ENCODE peak calls at places on chromosomes 2 and 18, in four cellular contexts. One of them, this sample, is unnamed.

GRCh38 chr18:61883547-61883946 is 9.3 kb downstream of the RNF152 start:
- DNase-seq in BE2C: no peak
- DNase-seq in neuronal stem cell: no peak
- DNase-seq in naive thymus-derived CD4-positive, alpha-beta T cell: no peak
- DNase-seq in this sample: no peak

GRCh38 chr2:236703310-236703709 is 133.7 kb downstream of the ACKR3 start:
- DNase-seq in neuronal stem cell: no peak
- DNase-seq in naive thymus-derived CD4-positive, alpha-beta T cell: no peak
- DNase-seq in BE2C: no peak
- DNase-seq in this sample: no peak

GRCh38 chr2:239882335-239882734 is 142.8 kb downstream of the NDUFA10 start:
- DNase-seq in neuronal stem cell: peak
- DNase-seq in BE2C: peak
- DNase-seq in naive thymus-derived CD4-positive, alpha-beta T cell: peak
- DNase-seq in this sample: peak

GRCh38 chr2:168607992-168608391 is 151.9 kb downstream of the CERS6 start:
- DNase-seq in BE2C: no peak
- DNase-seq in naive thymus-derived CD4-positive, alpha-beta T cell: no peak
- DNase-seq in neuronal stem cell: no peak
- DNase-seq in this sample: no peak

GRCh38 chr2:188089896-188090295 is 201.8 kb upstream of the GULP1 start:
- DNase-seq in BE2C: no peak
- DNase-seq in naive thymus-derived CD4-positive, alpha-beta T cell: no peak
- DNase-seq in neuronal stem cell: no peak
- DNase-seq in this sample: no peak

GRCh38 chr2:127561371-127561770 is 25.9 kb downstream of the MYO7B start:
- DNase-seq in BE2C: no peak
- DNase-seq in neuronal stem cell: no peak
- DNase-seq in naive thymus-derived CD4-positive, alpha-beta T cell: no peak
- DNase-seq in this sample: no peak

GRCh38 chr2:28428486-28428885 is 35.8 kb downstream of the FOSL2 start:
- DNase-seq in neuronal stem cell: no peak
- DNase-seq in naive thymus-derived CD4-positive, alpha-beta T cell: no peak
- DNase-seq in BE2C: no peak
- DNase-seq in this sample: no peak

GRCh38 chr2:62321370-62321769 is 125.5 kb downstream of the B3GNT2 start:
- DNase-seq in neuronal stem cell: no peak
- DNase-seq in BE2C: no peak
- DNase-seq in naive thymus-derived CD4-positive, alpha-beta T cell: no peak
- DNase-seq in this sample: no peak

GRCh38 chr2:207926133-207927076 is 98.9 kb downstream of the PLEKHM3 start:
- DNase-seq in BE2C: no peak
- DNase-seq in neuronal stem cell: no peak
- DNase-seq in naive thymus-derived CD4-positive, alpha-beta T cell: no peak
- DNase-seq in this sample: no peak

GRCh38 chr2:64287321-64287720 is 143.1 kb upstream of the PELI1 start:
- DNase-seq in naive thymus-derived CD4-positive, alpha-beta T cell: no peak
- DNase-seq in BE2C: no peak
- DNase-seq in neuronal stem cell: no peak
- DNase-seq in this sample: no peak

GRCh38 chr2:169528271-169528701 is 18.8 kb downstream of the KLHL41 start:
- DNase-seq in neuronal stem cell: peak
- DNase-seq in naive thymus-derived CD4-positive, alpha-beta T cell: peak
- DNase-seq in BE2C: peak
- DNase-seq in this sample: peak

GRCh38 chr2:109467701-109468100 is 146.1 kb downstream of the SEPTIN10 start:
- DNase-seq in naive thymus-derived CD4-positive, alpha-beta T cell: no peak
- DNase-seq in neuronal stem cell: no peak
- DNase-seq in BE2C: no peak
- DNase-seq in this sample: no peak

GRCh38 chr2:8086796-8087479 is 594.9 kb upstream of the ID2 start:
- DNase-seq in naive thymus-derived CD4-positive, alpha-beta T cell: no peak
- DNase-seq in neuronal stem cell: no peak
- DNase-seq in BE2C: no peak
- DNase-seq in this sample: no peak

GRCh38 chr2:238160206-238161129 is 1.7 kb downstream of the ERFE start:
- DNase-seq in BE2C: peak
- DNase-seq in neuronal stem cell: no peak
- DNase-seq in naive thymus-derived CD4-positive, alpha-beta T cell: no peak
- DNase-seq in this sample: no peak

GRCh38 chr2:112542974-112543760 is 902 bp downstream of the POLR1B start:
- DNase-seq in neuronal stem cell: no peak
- DNase-seq in BE2C: no peak
- DNase-seq in naive thymus-derived CD4-positive, alpha-beta T cell: no peak
- DNase-seq in this sample: peak

GRCh38 chr18:58241877-58242276 is 197.9 kb downstream of the NEDD4L start:
- DNase-seq in BE2C: no peak
- DNase-seq in neuronal stem cell: no peak
- DNase-seq in naive thymus-derived CD4-positive, alpha-beta T cell: no peak
- DNase-seq in this sample: no peak

GRCh38 chr18:56568986-56569385 is 69.4 kb downstream of the TXNL1 start:
- DNase-seq in BE2C: no peak
- DNase-seq in naive thymus-derived CD4-positive, alpha-beta T cell: no peak
- DNase-seq in neuronal stem cell: no peak
- DNase-seq in this sample: no peak

GRCh38 chr2:193989645-193990044 is 1667.4 kb upstream of the SLC39A10 start:
- DNase-seq in naive thymus-derived CD4-positive, alpha-beta T cell: no peak
- DNase-seq in neuronal stem cell: no peak
- DNase-seq in BE2C: no peak
- DNase-seq in this sample: no peak

GRCh38 chr2:206408323-206409320 is 34.7 kb upstream of the ADAM23 start:
- DNase-seq in naive thymus-derived CD4-positive, alpha-beta T cell: no peak
- DNase-seq in BE2C: no peak
- DNase-seq in neuronal stem cell: no peak
- DNase-seq in this sample: no peak

GRCh38 chr18:77127769-77128671 is 4.6 kb downstream of the MBP start:
- DNase-seq in neuronal stem cell: no peak
- DNase-seq in BE2C: no peak
- DNase-seq in naive thymus-derived CD4-positive, alpha-beta T cell: peak
- DNase-seq in this sample: peak

GRCh38 chr2:16215892-16216554 is 275.7 kb downstream of the MYCN start:
- DNase-seq in neuronal stem cell: no peak
- DNase-seq in BE2C: peak
- DNase-seq in naive thymus-derived CD4-positive, alpha-beta T cell: no peak
- DNase-seq in this sample: no peak

DNA sequence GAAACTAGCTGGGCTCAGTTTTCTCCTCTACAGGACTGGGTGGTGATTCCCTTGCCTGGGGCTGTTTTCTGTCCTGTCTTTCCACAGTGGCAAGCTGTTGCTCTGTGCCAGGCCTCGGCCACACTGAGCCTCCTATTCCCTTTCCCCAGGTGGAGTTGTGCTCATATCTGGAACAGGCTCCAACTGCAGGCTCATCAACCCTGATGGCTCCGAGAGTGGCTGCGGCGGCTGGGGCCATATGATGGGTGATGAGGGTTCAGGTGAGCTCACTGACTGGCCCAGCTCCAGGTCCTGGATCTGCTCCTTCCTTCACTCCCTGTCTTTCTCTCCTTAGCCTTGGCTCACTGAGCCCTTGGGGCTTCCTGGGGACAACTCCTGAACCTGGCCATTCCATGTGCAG is 4.0 kb downstream of the NAGK start:
- DNase-seq in BE2C: no peak
- DNase-seq in neuronal stem cell: no peak
- DNase-seq in naive thymus-derived CD4-positive, alpha-beta T cell: no peak
- DNase-seq in this sample: no peak
- H3K4me3 ChIP-seq in BE2C: no peak
- H3K4me3 ChIP-seq in neuronal stem cell: no peak
- H3K4me3 ChIP-seq in naive thymus-derived CD4-positive, alpha-beta T cell: no peak
- H3K4me3 ChIP-seq in this sample: no peak

GRCh38 chr18:51433881-51434280 is 236.4 kb upstream of the MEX3C start:
- DNase-seq in naive thymus-derived CD4-positive, alpha-beta T cell: no peak
- DNase-seq in BE2C: no peak
- DNase-seq in neuronal stem cell: no peak
- DNase-seq in this sample: no peak

GRCh38 chr18:51430538-51430937 is 233.1 kb upstream of the MEX3C start:
- DNase-seq in neuronal stem cell: no peak
- DNase-seq in BE2C: no peak
- DNase-seq in naive thymus-derived CD4-positive, alpha-beta T cell: no peak
- DNase-seq in this sample: no peak

GRCh38 chr18:51429644-51430043 is 232.2 kb upstream of the MEX3C start:
- DNase-seq in neuronal stem cell: no peak
- DNase-seq in naive thymus-derived CD4-positive, alpha-beta T cell: no peak
- DNase-seq in BE2C: no peak
- DNase-seq in this sample: no peak

GRCh38 chr18:51437280-51438271 is 240.1 kb upstream of the MEX3C start:
- DNase-seq in naive thymus-derived CD4-positive, alpha-beta T cell: no peak
- DNase-seq in neuronal stem cell: no peak
- DNase-seq in BE2C: no peak
- DNase-seq in this sample: peak

DNA sequence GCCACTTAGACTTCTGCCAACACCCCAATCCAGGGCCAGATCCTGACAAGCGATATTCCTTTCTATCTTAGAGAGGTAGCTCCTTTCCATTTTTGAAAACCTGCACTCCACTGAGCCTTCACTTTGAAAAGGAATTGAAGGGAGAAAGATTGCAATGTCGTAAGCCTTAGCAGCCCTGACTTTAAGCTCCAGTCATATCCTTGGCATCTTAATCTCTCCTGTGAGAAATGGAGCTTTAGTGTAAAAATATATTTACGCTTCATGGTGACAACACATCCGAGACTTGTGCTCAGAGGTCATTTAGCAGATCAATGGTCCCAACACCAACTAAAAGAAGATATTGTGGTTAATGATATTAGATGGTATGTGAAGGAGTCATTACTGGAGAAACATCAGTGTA is 235.8 kb upstream of the MEX3C start:
- DNase-seq in neuronal stem cell: no peak
- DNase-seq in BE2C: no peak
- DNase-seq in naive thymus-derived CD4-positive, alpha-beta T cell: no peak
- DNase-seq in this sample: no peak
- H3K4me3 ChIP-seq in neuronal stem cell: no peak
- H3K4me3 ChIP-seq in BE2C: no peak
- H3K4me3 ChIP-seq in naive thymus-derived CD4-positive, alpha-beta T cell: no peak
- H3K4me3 ChIP-seq in this sample: no peak

DNA sequence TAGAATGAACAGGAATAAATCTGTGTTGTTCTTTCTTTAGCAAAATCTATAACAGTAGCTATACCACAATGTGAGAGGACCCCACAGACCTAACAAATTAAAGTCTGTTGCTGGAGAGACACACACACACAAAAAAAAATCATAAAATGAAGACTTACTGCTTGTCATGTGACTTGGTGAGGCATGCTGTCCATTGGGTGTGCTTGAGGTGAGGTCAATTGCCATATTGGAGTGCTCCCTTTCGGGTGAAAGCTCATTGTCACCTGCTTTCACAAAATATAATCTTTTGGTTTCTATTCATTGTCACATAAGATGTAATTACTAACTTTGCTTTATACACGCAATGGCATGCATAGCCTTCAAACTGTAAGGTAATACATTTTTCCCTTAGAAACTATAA is 3.9 kb downstream of the IKZF2 start:
- DNase-seq in BE2C: no peak
- DNase-seq in neuronal stem cell: no peak
- DNase-seq in naive thymus-derived CD4-positive, alpha-beta T cell: no peak
- DNase-seq in this sample: peak
- H3K4me3 ChIP-seq in BE2C: no peak
- H3K4me3 ChIP-seq in neuronal stem cell: no peak
- H3K4me3 ChIP-seq in naive thymus-derived CD4-positive, alpha-beta T cell: no peak
- H3K4me3 ChIP-seq in this sample: peak

DNA sequence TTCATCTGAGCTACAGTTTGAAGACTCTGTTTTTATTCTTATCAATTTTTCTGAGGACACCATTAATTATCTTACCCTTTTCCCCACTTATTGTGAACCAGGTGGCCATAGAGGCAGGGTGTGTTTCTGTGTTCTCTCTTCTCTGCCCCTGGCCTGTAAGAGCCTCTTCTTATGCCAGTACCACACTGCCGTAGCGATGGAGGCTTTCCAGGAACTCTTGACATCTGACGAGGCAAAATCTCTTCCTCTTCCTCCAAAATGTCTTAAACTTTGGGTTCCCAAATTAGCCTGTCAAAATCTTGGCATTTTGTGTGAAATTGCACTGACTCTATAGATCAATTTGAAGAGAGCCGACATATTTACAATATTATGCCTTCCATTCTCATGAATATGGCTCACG is 3.2 kb downstream of the SP140L start:
- DNase-seq in neuronal stem cell: no peak
- DNase-seq in BE2C: no peak
- DNase-seq in naive thymus-derived CD4-positive, alpha-beta T cell: no peak
- DNase-seq in this sample: no peak
- H3K4me3 ChIP-seq in neuronal stem cell: no peak
- H3K4me3 ChIP-seq in BE2C: no peak
- H3K4me3 ChIP-seq in naive thymus-derived CD4-positive, alpha-beta T cell: no peak
- H3K4me3 ChIP-seq in this sample: no peak

GRCh38 chr18:47749195-47749973 is 181.1 kb downstream of the SMAD2 start:
- DNase-seq in BE2C: peak
- DNase-seq in neuronal stem cell: peak
- DNase-seq in naive thymus-derived CD4-positive, alpha-beta T cell: peak
- DNase-seq in this sample: peak
- H3K4me3 ChIP-seq in BE2C: peak
- H3K4me3 ChIP-seq in neuronal stem cell: no peak
- H3K4me3 ChIP-seq in naive thymus-derived CD4-positive, alpha-beta T cell: no peak
- H3K4me3 ChIP-seq in this sample: no peak

GRCh38 chr18:50297621-50298442 is 10.3 kb upstream of the CXXC1 start:
- DNase-seq in neuronal stem cell: peak
- DNase-seq in naive thymus-derived CD4-positive, alpha-beta T cell: peak
- DNase-seq in BE2C: peak
- DNase-seq in this sample: no peak
- H3K4me3 ChIP-seq in neuronal stem cell: peak
- H3K4me3 ChIP-seq in naive thymus-derived CD4-positive, alpha-beta T cell: peak
- H3K4me3 ChIP-seq in BE2C: peak
- H3K4me3 ChIP-seq in this sample: no peak

DNA sequence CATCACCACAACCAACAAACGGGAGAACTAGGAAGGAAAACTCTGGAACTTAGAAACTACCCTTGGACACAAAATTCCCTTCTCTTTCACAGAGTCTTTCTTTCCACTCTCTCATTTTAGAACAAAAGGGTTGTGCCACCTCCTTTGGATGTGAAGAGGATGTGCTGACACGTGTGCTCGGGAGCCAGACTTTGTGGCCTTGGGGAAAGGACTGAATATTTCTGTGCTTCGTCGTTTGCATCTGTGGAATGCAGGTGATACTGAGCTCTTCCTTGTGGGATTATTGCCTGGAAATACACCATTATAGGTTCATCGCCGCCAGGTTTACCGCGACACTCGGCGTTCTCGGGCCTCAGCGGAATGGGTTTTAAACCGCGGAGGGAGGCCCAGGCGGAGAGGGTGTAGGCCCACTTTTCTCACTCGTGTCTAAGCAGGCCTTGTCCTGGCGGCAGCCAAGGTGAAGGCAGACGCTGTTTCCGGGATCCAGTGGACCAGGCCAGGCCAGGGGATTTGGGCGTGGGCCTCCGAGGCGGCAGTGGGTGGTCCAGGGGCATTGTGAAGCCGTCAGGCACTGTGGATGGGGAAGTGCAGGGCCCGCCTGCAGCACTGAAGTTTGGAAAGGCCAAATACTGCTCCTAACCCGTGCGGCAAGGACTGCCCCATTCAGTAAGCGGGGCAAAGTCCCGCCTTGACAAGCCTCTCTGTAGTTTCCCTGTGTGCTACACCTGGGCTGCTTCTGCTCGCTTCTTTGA is 7.1 kb upstream of the DLX2 start:
- DNase-seq in neuronal stem cell: peak
- DNase-seq in BE2C: no peak
- DNase-seq in naive thymus-derived CD4-positive, alpha-beta T cell: no peak
- DNase-seq in this sample: no peak
- H3K4me3 ChIP-seq in neuronal stem cell: peak
- H3K4me3 ChIP-seq in BE2C: no peak
- H3K4me3 ChIP-seq in naive thymus-derived CD4-positive, alpha-beta T cell: no peak
- H3K4me3 ChIP-seq in this sample: no peak

GRCh38 chr2:143152652-143153051 is 23.4 kb downstream of the ARHGAP15 start:
- DNase-seq in neuronal stem cell: no peak
- DNase-seq in BE2C: no peak
- DNase-seq in naive thymus-derived CD4-positive, alpha-beta T cell: no peak
- DNase-seq in this sample: no peak
- H3K4me3 ChIP-seq in neuronal stem cell: no peak
- H3K4me3 ChIP-seq in BE2C: no peak
- H3K4me3 ChIP-seq in naive thymus-derived CD4-positive, alpha-beta T cell: no peak
- H3K4me3 ChIP-seq in this sample: no peak

This sample was measured in Jurkat, Clone E6-1.